ENCODE peak calls at places on chromosomes 12 and 14, in eight cellular contexts. I is NCI-H526 treated with DMSO at 0.1 percent for 48 hours; K is GDM1; V is KBM-7; M is RKO; O is activated naive CD4-positive, alpha-beta T cell treated with anti-CD3 and anti-CD28 coated beads, Interleukin-2, amount 10 ng/mL, durations not matched to agents 7 days and 5 days; Z is cardiac muscle cell; A is Calu3. S is an unnamed sample.

GRCh38 chr12:92295523-92295922 is 149.9 kb upstream of the BTG1 start:
- DNase-seq in A (no peak), Z (peak), M (no peak), I (no peak), K (no peak), V (no peak), O (no peak), S (no peak)

GRCh38 chr12:67651380-67651695 is 2.8 kb downstream of the DYRK2 start:
- DNase-seq in Z (peak), A (peak), I (peak), V (peak), K (peak), M (peak), O (peak), S (peak)

GRCh38 chr12:111457071-111457470 is 51.3 kb downstream of the SH2B3 start:
- DNase-seq in A (no peak), I (no peak), Z (no peak), O (no peak), V (no peak), M (no peak), K (no peak), S (no peak)

GRCh38 chr12:26133508-26133907 is 8.7 kb upstream of the BHLHE41 start:
- DNase-seq in V (no peak), O (no peak), A (no peak), I (no peak), K (no peak), Z (no peak), M (no peak), S (no peak)

GRCh38 chr12:10721654-10722501 is 1.2 kb downstream of the YBX3 start:
- DNase-seq in I (peak), V (peak), M (peak), A (peak), O (peak), K (peak), Z (peak), S (peak)

GRCh38 chr14:53032161-53032803 is 81.4 kb upstream of the FERMT2 start:
- DNase-seq in A (peak), K (no peak), O (no peak), I (no peak), M (peak), V (no peak), Z (peak), S (no peak)

GRCh38 chr12:42468341-42468821 is 121.2 kb downstream of the PRICKLE1 start:
- DNase-seq in Z (peak), V (peak), K (no peak), I (no peak), O (no peak), M (no peak), A (no peak), S (no peak)

GRCh38 chr14:64580451-64580850 is 30.7 kb downstream of the PPP1R36 start:
- DNase-seq in I (no peak), V (no peak), K (no peak), M (no peak), Z (no peak), A (no peak), O (no peak), S (no peak)

GRCh38 chr12:49369723-49370145 is 2.5 kb downstream of the SPATS2 start:
- DNase-seq in O (peak), V (peak), A (peak), Z (peak), M (peak), K (peak), I (peak), S (peak)

GRCh38 chr14:105881021-105881930 is 354.9 kb downstream of the TMEM121 start:
- DNase-seq in Z (no peak), I (no peak), A (no peak), K (no peak), V (no peak), O (peak), M (no peak), S (no peak)

GRCh38 chr14:28765907-28766504 is 581 bp upstream of the FOXG1 start:
- DNase-seq in A (no peak), Z (peak), K (no peak), O (no peak), M (no peak), V (no peak), I (no peak), S (peak)

GRCh38 chr14:100875861-100876590 is 27.5 kb downstream of the RTL1 start:
- DNase-seq in K (no peak), I (no peak), O (no peak), M (no peak), A (no peak), Z (no peak), V (no peak), S (no peak)

GRCh38 chr12:1297206-1297605 is 297.2 kb downstream of the FBXL14 start:
- DNase-seq in K (no peak), A (no peak), V (no peak), M (no peak), I (no peak), O (no peak), Z (no peak), S (no peak)

GRCh38 chr12:57389033-57389432 is 41.8 kb downstream of the R3HDM2 start:
- DNase-seq in M (peak), O (no peak), I (no peak), Z (peak), A (no peak), K (no peak), V (no peak), S (no peak)